ENCODE peak calls at places on chromosome 1, in eight cellular contexts. T is GM03348; Y is stimulated activated naive CD8-positive, alpha-beta T cell treated with anti-CD3 and anti-CD28 coated beads, Interleukin-15, Interleukin-2, amounts not matched to agents 100 U/mL and 50 U/mL, for 24 hours; O is activated naive CD8-positive, alpha-beta T cell treated with anti-CD3 and anti-CD28 coated beads, Interleukin-2, amount 50 U/mL, for 24 hours; D is ecto neural progenitor cell; L is NCI-H1436; P is T1000; G is AG04450. V is an unnamed sample.

GRCh38 chr1:235342039-235342438 is 13.7 kb downstream of the GGPS1 start:
- DNase-seq in T (no peak), Y (no peak), O (no peak), D (no peak), L (no peak), P (no peak), G (no peak), V (no peak)

GRCh38 chr1:25800538-25801377 is 765 bp downstream of the SELENON start:
- DNase-seq in T (peak), Y (no peak), O (no peak), D (no peak), L (no peak), P (no peak), G (no peak), V (no peak)

GRCh38 chr1:56376188-56376984 is 203.0 kb downstream of the PLPP3 start:
- DNase-seq in T (peak), Y (no peak), O (no peak), D (no peak), L (no peak), P (no peak), G (no peak), V (peak)

GRCh38 chr1:109635862-109636200 is 16.2 kb downstream of the AMPD2 start:
- DNase-seq in T (no peak), Y (no peak), O (no peak), D (no peak), L (no peak), P (no peak), G (no peak), V (no peak)

GRCh38 chr1:202852163-202852904 is 36.6 kb downstream of the RABIF start:
- DNase-seq in T (peak), Y (peak), O (peak), D (peak), L (no peak), P (no peak), G (peak), V (peak)

GRCh38 chr1:117586337-117586736 is 19.5 kb upstream of the TENT5C start:
- DNase-seq in T (no peak), Y (no peak), O (no peak), D (no peak), L (no peak), P (no peak), G (no peak), V (no peak)

GRCh38 chr1:55222152-55222551 is 7.0 kb upstream of the USP24 start:
- DNase-seq in T (no peak), Y (no peak), O (no peak), D (no peak), L (no peak), P (no peak), G (no peak), V (no peak)

GRCh38 chr1:159921700-159922498 is 3.4 kb downstream of the TAGLN2 start:
- DNase-seq in T (no peak), Y (peak), O (peak), D (no peak), L (no peak), P (no peak), G (no peak), V (no peak)

GRCh38 chr1:229432905-229433304 is 989 bp downstream of the ACTA1 start:
- DNase-seq in T (no peak), Y (no peak), O (no peak), D (no peak), L (no peak), P (no peak), G (no peak), V (no peak)

GRCh38 chr1:234980657-234981396 is 147.8 kb downstream of the TOMM20 start:
- DNase-seq in T (peak), Y (peak), O (peak), D (no peak), L (no peak), P (peak), G (no peak), V (peak)

GRCh38 chr1:89953072-89953626 is 41.8 kb upstream of the ZNF326 start:
- DNase-seq in T (peak), Y (peak), O (peak), D (no peak), L (peak), P (peak), G (peak), V (peak)

GRCh38 chr1:226185153-226186036 is 1.1 kb downstream of the ACBD3 start:
- DNase-seq in T (peak), Y (no peak), O (no peak), D (no peak), L (no peak), P (no peak), G (no peak), V (no peak)

GRCh38 chr1:9766759-9767442 is 56.9 kb downstream of the CLSTN1 start:
- DNase-seq in T (peak), Y (no peak), O (no peak), D (no peak), L (no peak), P (peak), G (peak), V (peak)

GRCh38 chr1:65114312-65114711 is 33.7 kb upstream of the AK4 start:
- DNase-seq in T (no peak), Y (no peak), O (no peak), D (no peak), L (no peak), P (no peak), G (no peak), V (no peak)